ENCODE peak calls at places on chromosomes 7 and 10, in six cellular contexts. One of them, this sample, is unnamed.

GRCh38 chr10:102316421-102316820 is 71.1 kb downstream of the GBF1 start:
- DNase-seq in cardiac muscle cell: no peak
- DNase-seq in GM23248: no peak
- DNase-seq in T-helper 2 cell: no peak
- DNase-seq in fibroblast of lung: no peak
- DNase-seq in smooth muscle cell of the brain vasculature: no peak
- DNase-seq in this sample: no peak

GRCh38 chr10:71398991-71399375 is 2.3 kb downstream of the CDH23 start:
- DNase-seq in cardiac muscle cell: no peak
- DNase-seq in GM23248: no peak
- DNase-seq in T-helper 2 cell: no peak
- DNase-seq in fibroblast of lung: no peak
- DNase-seq in smooth muscle cell of the brain vasculature: no peak
- DNase-seq in this sample: no peak

GRCh38 chr10:121598261-121599249 is at the start of gene FGFR2:
- DNase-seq in cardiac muscle cell: peak; percentile 96
- DNase-seq in GM23248: peak; percentile 67
- DNase-seq in T-helper 2 cell: no peak
- DNase-seq in fibroblast of lung: peak; percentile 44
- DNase-seq in smooth muscle cell of the brain vasculature: no peak
- DNase-seq in this sample: peak; percentile 23

GRCh38 chr7:127938588-127938987 is 92.6 kb downstream of the LRRC4 start:
- DNase-seq in cardiac muscle cell: no peak
- DNase-seq in GM23248: peak; percentile 93
- DNase-seq in T-helper 2 cell: no peak
- DNase-seq in fibroblast of lung: peak; percentile 76
- DNase-seq in smooth muscle cell of the brain vasculature: no peak
- DNase-seq in this sample: no peak

GRCh38 chr10:75049316-75050285 is 61.9 kb upstream of the SAMD8 start:
- DNase-seq in cardiac muscle cell: peak; percentile 34
- DNase-seq in GM23248: no peak
- DNase-seq in T-helper 2 cell: no peak
- DNase-seq in fibroblast of lung: no peak
- DNase-seq in smooth muscle cell of the brain vasculature: no peak
- DNase-seq in this sample: no peak

GRCh38 chr10:124636271-124636993 is 107.7 kb downstream of the FAM53B start:
- DNase-seq in cardiac muscle cell: no peak
- DNase-seq in GM23248: no peak
- DNase-seq in T-helper 2 cell: peak; percentile 69
- DNase-seq in fibroblast of lung: no peak
- DNase-seq in smooth muscle cell of the brain vasculature: no peak
- DNase-seq in this sample: peak; percentile 33

GRCh38 chr7:16083931-16084330 is 337.4 kb downstream of the CRPPA start:
- DNase-seq in cardiac muscle cell: no peak
- DNase-seq in GM23248: no peak
- DNase-seq in T-helper 2 cell: no peak
- DNase-seq in fibroblast of lung: no peak
- DNase-seq in smooth muscle cell of the brain vasculature: no peak
- DNase-seq in this sample: no peak

GRCh38 chr10:60644436-60645130 is 133.7 kb upstream of the CDK1 start:
- DNase-seq in cardiac muscle cell: no peak
- DNase-seq in GM23248: no peak
- DNase-seq in T-helper 2 cell: no peak
- DNase-seq in fibroblast of lung: no peak
- DNase-seq in smooth muscle cell of the brain vasculature: no peak
- DNase-seq in this sample: no peak

GRCh38 chr10:94232711-94233383 is 129.9 kb downstream of the NOC3L start:
- DNase-seq in cardiac muscle cell: no peak
- DNase-seq in GM23248: no peak
- DNase-seq in T-helper 2 cell: no peak
- DNase-seq in fibroblast of lung: no peak
- DNase-seq in smooth muscle cell of the brain vasculature: peak; percentile 17
- DNase-seq in this sample: no peak

GRCh38 chr7:99218406-99219184 is 10.7 kb upstream of the KPNA7 start:
- DNase-seq in cardiac muscle cell: no peak
- DNase-seq in GM23248: no peak
- DNase-seq in T-helper 2 cell: no peak
- DNase-seq in fibroblast of lung: no peak
- DNase-seq in smooth muscle cell of the brain vasculature: no peak
- DNase-seq in this sample: no peak

GRCh38 chr10:90023950-90024349 is 322.6 kb downstream of the KIF20B start:
- DNase-seq in cardiac muscle cell: no peak
- DNase-seq in GM23248: no peak
- DNase-seq in T-helper 2 cell: no peak
- DNase-seq in fibroblast of lung: no peak
- DNase-seq in smooth muscle cell of the brain vasculature: no peak
- DNase-seq in this sample: no peak